ENCODE peak calls at places on chromosome 9, in six cellular contexts. D, I, H, G, P and E are unnamed samples.

GRCh38 chr9:110588296-110588695 is 8.8 kb upstream of the SVEP1 start:
- DNase-seq in D (no peak), I (no peak), H (no peak), G (no peak), P (no peak), E (no peak)

GRCh38 chr9:132497731-132498130 is 84.7 kb upstream of the BARHL1 start:
- DNase-seq in D (no peak), I (no peak), H (no peak), G (no peak), P (no peak), E (no peak)

GRCh38 chr9:114396558-114397218 is 8.9 kb upstream of the AKNA start:
- DNase-seq in D (peak; percentile 25), I (no peak), H (no peak), G (no peak), P (no peak), E (no peak)

GRCh38 chr9:71748280-71748743 is 20.0 kb downstream of the CEMIP2 start:
- DNase-seq in D (no peak), I (no peak), H (no peak), G (no peak), P (no peak), E (no peak)

GRCh38 chr9:111102793-111103474 is 64.7 kb upstream of the LPAR1 start:
- DNase-seq in D (no peak), I (no peak), H (no peak), G (no peak), P (no peak), E (no peak)

GRCh38 chr9:122190597-122191381 is 31.1 kb downstream of the MORN5 start:
- DNase-seq in D (peak; percentile 54), I (no peak), H (no peak), G (peak; percentile 42), P (no peak), E (no peak)

GRCh38 chr9:88922091-88922490 is 69.2 kb upstream of the S1PR3 start:
- DNase-seq in D (no peak), I (no peak), H (no peak), G (no peak), P (peak; percentile 82), E (no peak)

GRCh38 chr9:113131689-113132151 is 19.1 kb upstream of the SLC31A2 start:
- DNase-seq in D (no peak), I (no peak), H (no peak), G (no peak), P (no peak), E (no peak)

GRCh38 chr9:33082538-33083326 is 6.3 kb upstream of the SMU1 start:
- DNase-seq in D (no peak), I (no peak), H (peak; percentile 74), G (peak; percentile 54), P (peak; percentile 40), E (no peak)

GRCh38 chr9:135671591-135672041 is 8.5 kb downstream of the LCN9 start:
- DNase-seq in D (no peak), I (no peak), H (peak; percentile 29), G (peak; percentile 45), P (no peak), E (no peak)

GRCh38 chr9:133263557-133263956 is 11.4 kb downstream of the ABO start:
- DNase-seq in D (no peak), I (no peak), H (no peak), G (no peak), P (no peak), E (no peak)

GRCh38 chr9:72271617-72272478 is 93.2 kb downstream of the ZFAND5 start:
- DNase-seq in D (peak; percentile 64), I (peak; percentile 56), H (no peak), G (no peak), P (peak; percentile 38), E (peak; percentile 30)

GRCh38 chr9:105226055-105226454 is 18.4 kb upstream of the SLC44A1 start:
- DNase-seq in D (no peak), I (no peak), H (no peak), G (no peak), P (no peak), E (no peak)

GRCh38 chr9:131732061-131732526 is 7.8 kb downstream of the RAPGEF1 start:
- DNase-seq in D (no peak), I (no peak), H (no peak), G (no peak), P (no peak), E (no peak)

GRCh38 chr9:114174557-114174875 is 19.2 kb downstream of the COL27A1 start:
- DNase-seq in D (no peak), I (peak; percentile 37), H (no peak), G (no peak), P (no peak), E (no peak)

GRCh38 chr9:133928248-133928764 is 63.8 kb downstream of the VAV2 start:
- DNase-seq in D (no peak), I (peak; percentile 41), H (no peak), G (no peak), P (no peak), E (no peak)

GRCh38 chr9:124320062-124320973 is 62.6 kb downstream of the NEK6 start:
- DNase-seq in D (peak; percentile 64), I (peak; percentile 76), H (peak; percentile 73), G (peak; percentile 86), P (no peak), E (peak; percentile 73)

GRCh38 chr9:87336914-87337333 is 160.7 kb upstream of the DAPK1 start:
- DNase-seq in D (peak; percentile 88), I (peak; percentile 60), H (no peak), G (no peak), P (peak; percentile 29), E (no peak)

GRCh38 chr9:105968811-105969466 is 274.6 kb downstream of the TMEM38B start:
- DNase-seq in D (no peak), I (no peak), H (no peak), G (no peak), P (no peak), E (no peak)

GRCh38 chr9:14308751-14309140 is 5.2 kb downstream of the NFIB start:
- DNase-seq in D (no peak), I (no peak), H (no peak), G (no peak), P (no peak), E (no peak)

GRCh38 chr9:136700309-136700708 is 12.1 kb upstream of the DIPK1B start:
- DNase-seq in D (no peak), I (no peak), H (no peak), G (no peak), P (no peak), E (no peak)

GRCh38 chr9:107732781-107733529 is 243.4 kb upstream of the KLF4 start:
- DNase-seq in D (no peak), I (peak; percentile 48), H (peak; percentile 82), G (no peak), P (no peak), E (peak; percentile 55)

GRCh38 chr9:83047839-83048775 is 14.8 kb downstream of the RASEF start:
- DNase-seq in D (peak; percentile 80), I (peak; percentile 81), H (no peak), G (no peak), P (no peak), E (peak; percentile 39)

GRCh38 chr9:36796671-36797419 is 224.2 kb downstream of the MELK start:
- DNase-seq in D (no peak), I (no peak), H (no peak), G (no peak), P (no peak), E (no peak)

GRCh38 chr9:123044556-123044955 is 11.1 kb downstream of the GPR21 start:
- DNase-seq in D (peak; percentile 4), I (no peak), H (no peak), G (no peak), P (no peak), E (no peak)

GRCh38 chr9:117644133-117644532 is 60.1 kb upstream of the TLR4 start:
- DNase-seq in D (no peak), I (no peak), H (no peak), G (no peak), P (no peak), E (no peak)

GRCh38 chr9:33375238-33375840 is 27.0 kb downstream of the AQP7 start:
- DNase-seq in D (no peak), I (no peak), H (no peak), G (peak; percentile 43), P (no peak), E (no peak)

GRCh38 chr9:136806631-136807201 is 1.0 kb upstream of the RABL6 start:
- DNase-seq in D (no peak), I (peak; percentile 11), H (peak; percentile 41), G (no peak), P (no peak), E (no peak)

GRCh38 chr9:73720601-73721000 is 568.9 kb downstream of the ANXA1 start:
- DNase-seq in D (no peak), I (no peak), H (no peak), G (no peak), P (no peak), E (no peak)

GRCh38 chr9:131773911-131774379 is 34.1 kb upstream of the RAPGEF1 start:
- DNase-seq in D (peak; percentile 51), I (peak; percentile 57), H (peak; percentile 55), G (no peak), P (peak; percentile 8), E (peak; percentile 60)

DNA sequence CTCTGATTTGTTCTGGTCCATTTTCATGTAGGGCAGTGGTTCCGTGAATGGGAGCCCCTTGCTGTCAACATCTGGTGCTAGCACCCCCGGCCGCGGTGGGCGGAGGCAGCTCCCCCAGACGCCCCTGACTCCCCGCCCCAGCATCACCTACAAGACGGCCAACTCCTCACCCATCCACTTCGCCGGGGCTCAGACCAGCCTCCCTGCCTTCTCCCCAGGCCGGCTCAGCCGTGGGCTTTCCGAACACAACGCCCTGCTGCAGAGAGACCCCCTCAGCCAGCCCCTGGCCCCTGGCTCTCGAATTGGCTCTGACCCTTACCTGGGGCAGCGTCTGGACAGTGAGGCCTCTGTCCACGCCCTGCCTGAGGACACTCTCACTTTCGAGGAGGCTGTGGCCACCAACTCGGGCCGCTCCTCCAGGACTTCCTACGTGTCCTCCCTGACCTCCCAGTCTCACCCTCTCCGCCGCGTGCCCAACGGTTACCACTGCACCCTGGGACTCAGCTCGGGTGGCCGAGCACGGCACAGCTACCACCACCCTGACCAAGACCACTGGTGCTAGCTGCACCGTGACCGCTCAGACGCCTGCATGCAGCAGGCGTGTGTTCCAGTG is 244.0 kb downstream of the CACNA1B start:
- DNase-seq in D (no peak), I (no peak), H (no peak), G (no peak), P (no peak), E (no peak)
- H3K9me3 ChIP-seq in D (peaks cover 4% of the 10 kb centered on the region), I (no peaks in the 10 kb centered on the region), H (no peaks in the 10 kb centered on the region), G (no peaks in the 10 kb centered on the region), P (no peaks in the 10 kb centered on the region), E (no peaks in the 10 kb centered on the region)

GRCh38 chr9:95719354-95719753 is 156.1 kb upstream of the ERCC6L2 start:
- DNase-seq in D (no peak), I (no peak), H (no peak), G (no peak), P (no peak), E (no peak)
- H3K27ac ChIP-seq in D (no peak overlapping the region), I (no peak overlapping the region), H (no peak overlapping the region), G (no peak overlapping the region), P (no peak overlapping the region), E (no peak overlapping the region)

DNA sequence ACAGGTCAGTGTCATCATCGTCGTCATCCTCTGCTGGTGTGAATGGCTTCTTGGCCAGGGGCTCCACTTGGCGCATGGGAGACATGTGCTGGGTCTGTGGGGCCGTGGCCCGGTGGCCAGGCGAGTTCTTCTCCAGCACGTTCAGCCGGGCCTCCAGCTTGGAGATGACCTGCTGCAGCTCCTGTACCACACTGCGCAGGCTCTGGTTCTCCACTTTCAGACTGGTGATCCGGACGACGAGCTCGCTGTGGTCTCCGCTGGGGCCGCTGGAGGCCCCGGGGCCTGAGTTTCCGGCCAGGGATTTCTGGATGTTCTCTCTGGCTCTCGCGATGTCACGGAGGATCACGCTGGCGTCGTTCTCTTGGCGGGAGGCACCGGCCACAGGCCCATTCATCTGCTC is 40.6 kb downstream of the ZNF484 start:
- DNase-seq in D (no peak), I (no peak), H (no peak), G (no peak), P (no peak), E (no peak)
- H3K9me3 ChIP-seq in D (peaks cover 52% of the 10 kb centered on the region), I (no peaks in the 10 kb centered on the region), H (no peaks in the 10 kb centered on the region), G (peaks cover 100% of the 10 kb centered on the region), P (peaks cover 37% of the 10 kb centered on the region), E (peaks cover 49% of the 10 kb centered on the region)

GRCh38 chr9:129972816-129973215 is 70.2 kb downstream of the FNBP1 start:
- DNase-seq in D (no peak), I (no peak), H (no peak), G (no peak), P (no peak), E (no peak)
- H3K27ac ChIP-seq in D (no peak overlapping the region), I (no peak overlapping the region), H (no peak overlapping the region), G (no peak overlapping the region), P (no peak overlapping the region), E (no peak overlapping the region)